ENCODE peak calls at places on chromosomes 1 and 21, in five cellular contexts. Z is AG10803, D is omental fat pad, E is nephron progenitor cell, X is colonic mucosa. P is an unnamed sample.

GRCh38 chr1:176994926-176995596 is 169.5 kb downstream of the ASTN1 start:
- DNase-seq in D (no peak), Z (no peak), E (no peak), X (no peak), P (no peak)

GRCh38 chr1:2449636-2450454 is 26.2 kb upstream of the PLCH2 start:
- DNase-seq in X (no peak), E (no peak), Z (no peak), D (no peak), P (no peak)

GRCh38 chr1:206012086-206012859 is 9.1 kb upstream of the RAB7B start:
- DNase-seq in D (no peak), X (peak), E (no peak), Z (no peak), P (no peak)

GRCh38 chr1:235078927-235079381 is 49.7 kb downstream of the TOMM20 start:
- DNase-seq in E (no peak), X (no peak), Z (peak), D (no peak), P (no peak)

GRCh38 chr1:227273557-227273956 is 44.7 kb downstream of the CDC42BPA start:
- DNase-seq in E (peak), D (no peak), X (peak), Z (no peak), P (no peak)

GRCh38 chr1:232493869-232494268 is 136.1 kb downstream of the SIPA1L2 start:
- DNase-seq in X (no peak), E (no peak), D (no peak), Z (no peak), P (no peak)

GRCh38 chr1:201268604-201269151 is 14.6 kb upstream of the PKP1 start:
- DNase-seq in Z (peak), E (no peak), D (no peak), X (no peak), P (no peak)

GRCh38 chr1:174626031-174627020 is 178.6 kb downstream of the GPR52 start:
- DNase-seq in E (no peak), X (no peak), Z (peak), D (no peak), P (no peak)

GRCh38 chr1:53625766-53626520 is 113.0 kb downstream of the GLIS1 start:
- DNase-seq in E (no peak), Z (peak), D (no peak), X (no peak), P (no peak)

GRCh38 chr1:79264975-79265818 is 258.7 kb upstream of the ADGRL4 start:
- DNase-seq in Z (no peak), X (no peak), D (no peak), E (no peak), P (no peak)

GRCh38 chr1:24768873-24769605 is 23.8 kb downstream of the CLIC4 start:
- DNase-seq in X (no peak), D (no peak), Z (no peak), E (no peak), P (no peak)

GRCh38 chr1:212284332-212284743 is 872 bp upstream of the PPP2R5A start:
- DNase-seq in E (no peak), X (no peak), Z (peak), D (no peak), P (no peak)

GRCh38 chr1:87989346-87989745 is 660.7 kb downstream of the LMO4 start:
- DNase-seq in Z (no peak), E (no peak), D (no peak), X (no peak), P (no peak)

GRCh38 chr21:39852021-39852721 is 15.1 kb upstream of the PCP4 start:
- DNase-seq in Z (no peak), E (no peak), D (no peak), X (no peak), P (no peak)

GRCh38 chr21:44010429-44010828 is 1.7 kb upstream of the TRAPPC10 start:
- DNase-seq in X (no peak), E (peak), D (no peak), Z (no peak), P (no peak)
- TF ChIP-seq CTCF in X (no peak), E (no peak), D (no peak), Z (no peak), P (no peak)

GRCh38 chr1:216742625-216743024 is 19.4 kb upstream of the ESRRG start:
- DNase-seq in E (no peak), Z (no peak), X (no peak), D (no peak), P (no peak)
- TF ChIP-seq CTCF in E (peak), Z (peak), X (no peak), D (no peak), P (peak)

GRCh38 chr21:38459490-38459889 is 38.8 kb downstream of the ERG start:
- DNase-seq in E (no peak), D (no peak), Z (no peak), X (no peak), P (no peak)

GRCh38 chr21:38460171-38460742 is 38.0 kb downstream of the ERG start:
- DNase-seq in X (no peak), D (no peak), E (no peak), Z (peak), P (no peak)

GRCh38 chr21:38454161-38454560 is 44.1 kb downstream of the ERG start:
- DNase-seq in D (no peak), X (no peak), E (no peak), Z (no peak), P (no peak)

DNA sequence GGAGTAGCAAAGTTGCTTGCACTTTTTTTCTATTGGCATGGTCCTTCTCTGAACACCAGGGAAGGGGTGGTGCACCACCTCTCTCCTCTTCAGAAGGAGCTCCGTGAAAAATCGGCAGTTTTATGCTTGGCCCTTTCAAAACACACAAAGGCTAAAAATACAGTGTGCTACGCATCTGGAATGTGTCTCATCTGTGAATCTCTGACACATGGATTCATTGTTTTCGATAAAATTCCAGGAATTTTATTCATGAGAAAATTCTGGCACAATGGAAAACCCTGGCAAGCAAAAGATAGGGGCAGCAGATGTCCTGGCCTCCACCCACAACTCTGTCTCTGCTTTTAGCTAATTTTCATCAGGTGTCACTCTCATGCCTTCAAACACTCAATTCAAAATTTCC is 42.9 kb downstream of the ERG start:
- DNase-seq in Z (peak), X (no peak), E (no peak), D (no peak), P (no peak)
- TF ChIP-seq CTCF in Z (no peak), X (no peak), E (no peak), D (no peak), P (no peak)

DNA sequence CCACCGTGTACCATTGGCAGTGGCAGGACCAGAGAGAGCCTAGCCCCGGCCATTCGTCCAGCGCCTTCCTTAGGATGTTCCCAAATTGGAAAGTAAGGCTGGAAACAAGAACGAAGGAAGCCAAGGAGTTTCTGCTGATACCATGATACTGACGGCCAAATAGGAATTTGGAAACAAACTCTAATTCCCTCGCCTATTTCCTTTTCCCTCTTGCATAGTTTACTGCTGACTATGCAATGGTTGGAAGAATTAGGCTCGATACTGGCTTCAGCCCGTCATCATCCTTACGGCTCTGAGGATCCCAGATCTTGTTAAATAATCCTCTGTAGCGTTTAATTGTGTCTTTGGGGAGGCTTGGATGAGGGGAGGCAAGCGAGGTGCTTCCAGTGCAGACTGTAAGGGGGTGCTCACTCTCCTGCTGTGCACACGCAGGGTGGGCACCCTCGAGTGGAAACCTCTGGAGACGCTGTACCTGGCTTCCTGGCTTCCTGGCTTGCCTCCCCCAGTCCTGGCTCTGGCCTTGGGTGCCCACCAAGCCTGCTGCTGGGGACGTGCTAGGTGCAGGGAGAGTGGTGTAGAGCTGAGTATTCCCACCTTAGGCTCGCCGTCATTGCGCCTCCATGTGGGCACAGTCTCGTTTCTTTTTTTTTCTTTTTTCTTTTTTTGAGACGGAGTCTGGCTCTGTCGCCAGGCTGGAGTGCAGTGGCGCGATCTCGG is 27.4 kb upstream of the CAMTA1 start:
- DNase-seq in Z (peak), X (no peak), D (no peak), E (no peak), P (no peak)
- TF ChIP-seq CTCF in Z (no peak), X (no peak), D (no peak), E (no peak), P (no peak)